ENCODE peak calls at places on chromosomes 6 and 20, in eight cellular contexts. One of them, this sample, is unnamed.

GRCh38 chr6:91276315-91276714 is 689.4 kb upstream of the MAP3K7 start:
- DNase-seq in dorsolateral prefrontal cortex: no peak
- DNase-seq in left ventricle myocardium inferior: no peak
- DNase-seq in HCT116: no peak
- DNase-seq in coronary artery: no peak
- DNase-seq in HFFc6: no peak
- DNase-seq in endothelial cell: no peak
- DNase-seq in foreskin fibroblast: no peak
- DNase-seq in this sample: peak; percentile 27

GRCh38 chr20:10093087-10093591 is 58.4 kb downstream of the ANKEF1 start:
- DNase-seq in HCT116: no peak
- DNase-seq in endothelial cell: no peak
- DNase-seq in HFFc6: peak; percentile 55
- DNase-seq in left ventricle myocardium inferior: no peak
- DNase-seq in coronary artery: no peak
- DNase-seq in foreskin fibroblast: peak; percentile 78
- DNase-seq in dorsolateral prefrontal cortex: peak; percentile 64
- DNase-seq in this sample: peak; percentile 68

GRCh38 chr6:10375391-10375969 is 39.4 kb downstream of the TFAP2A start:
- DNase-seq in left ventricle myocardium inferior: no peak
- DNase-seq in endothelial cell: no peak
- DNase-seq in HCT116: no peak
- DNase-seq in HFFc6: no peak
- DNase-seq in coronary artery: peak; percentile 41
- DNase-seq in foreskin fibroblast: no peak
- DNase-seq in dorsolateral prefrontal cortex: no peak
- DNase-seq in this sample: no peak

GRCh38 chr6:121733216-121733615 is 297.8 kb downstream of the GJA1 start:
- DNase-seq in dorsolateral prefrontal cortex: no peak
- DNase-seq in HCT116: no peak
- DNase-seq in left ventricle myocardium inferior: no peak
- DNase-seq in endothelial cell: no peak
- DNase-seq in foreskin fibroblast: peak; percentile 8
- DNase-seq in HFFc6: no peak
- DNase-seq in coronary artery: no peak
- DNase-seq in this sample: peak; percentile 51

GRCh38 chr6:80439721-80440488 is 333.4 kb downstream of the BCKDHB start:
- DNase-seq in foreskin fibroblast: no peak
- DNase-seq in HCT116: no peak
- DNase-seq in endothelial cell: no peak
- DNase-seq in coronary artery: no peak
- DNase-seq in left ventricle myocardium inferior: no peak
- DNase-seq in dorsolateral prefrontal cortex: no peak
- DNase-seq in HFFc6: no peak
- DNase-seq in this sample: peak; percentile 49

GRCh38 chr6:12039540-12040459 is 27.7 kb downstream of the HIVEP1 start:
- DNase-seq in HFFc6: no peak
- DNase-seq in foreskin fibroblast: no peak
- DNase-seq in endothelial cell: no peak
- DNase-seq in left ventricle myocardium inferior: no peak
- DNase-seq in HCT116: no peak
- DNase-seq in dorsolateral prefrontal cortex: no peak
- DNase-seq in coronary artery: no peak
- DNase-seq in this sample: no peak

GRCh38 chr6:28589952-28590340 is 64.3 kb downstream of the GPX5 start:
- DNase-seq in dorsolateral prefrontal cortex: no peak
- DNase-seq in coronary artery: no peak
- DNase-seq in HFFc6: no peak
- DNase-seq in foreskin fibroblast: no peak
- DNase-seq in left ventricle myocardium inferior: no peak
- DNase-seq in endothelial cell: no peak
- DNase-seq in HCT116: no peak
- DNase-seq in this sample: no peak

GRCh38 chr6:139820191-139820590 is 445.7 kb upstream of the CITED2 start:
- DNase-seq in HCT116: peak; percentile 28
- DNase-seq in dorsolateral prefrontal cortex: no peak
- DNase-seq in HFFc6: peak; percentile 65
- DNase-seq in foreskin fibroblast: peak; percentile 60
- DNase-seq in coronary artery: no peak
- DNase-seq in left ventricle myocardium inferior: no peak
- DNase-seq in endothelial cell: no peak
- DNase-seq in this sample: peak; percentile 86

GRCh38 chr6:80991316-80991715 is 761.2 kb downstream of the TENT5A start:
- DNase-seq in HCT116: no peak
- DNase-seq in foreskin fibroblast: no peak
- DNase-seq in endothelial cell: no peak
- DNase-seq in left ventricle myocardium inferior: no peak
- DNase-seq in coronary artery: no peak
- DNase-seq in dorsolateral prefrontal cortex: no peak
- DNase-seq in HFFc6: no peak
- DNase-seq in this sample: no peak

GRCh38 chr6:160435935-160436334 is 87.8 kb downstream of the SLC22A3 start:
- DNase-seq in foreskin fibroblast: no peak
- DNase-seq in HFFc6: no peak
- DNase-seq in HCT116: no peak
- DNase-seq in endothelial cell: no peak
- DNase-seq in dorsolateral prefrontal cortex: no peak
- DNase-seq in left ventricle myocardium inferior: no peak
- DNase-seq in coronary artery: no peak
- DNase-seq in this sample: no peak

GRCh38 chr20:17570347-17571152 is 675 bp downstream of the DSTN start:
- DNase-seq in endothelial cell: peak; percentile 56
- DNase-seq in left ventricle myocardium inferior: peak; percentile 37
- DNase-seq in HCT116: peak; percentile 15
- DNase-seq in foreskin fibroblast: no peak
- DNase-seq in HFFc6: peak; percentile 45
- DNase-seq in coronary artery: peak; percentile 86
- DNase-seq in dorsolateral prefrontal cortex: peak; percentile 37
- DNase-seq in this sample: peak; percentile 53

GRCh38 chr20:37267684-37268313 is 6.2 kb upstream of the GHRH start:
- DNase-seq in HFFc6: no peak
- DNase-seq in coronary artery: no peak
- DNase-seq in foreskin fibroblast: no peak
- DNase-seq in endothelial cell: no peak
- DNase-seq in left ventricle myocardium inferior: no peak
- DNase-seq in HCT116: no peak
- DNase-seq in dorsolateral prefrontal cortex: peak; percentile 63
- DNase-seq in this sample: no peak

GRCh38 chr20:6558361-6558760 is 209.1 kb upstream of the BMP2 start:
- DNase-seq in HCT116: no peak
- DNase-seq in HFFc6: no peak
- DNase-seq in coronary artery: no peak
- DNase-seq in left ventricle myocardium inferior: no peak
- DNase-seq in foreskin fibroblast: no peak
- DNase-seq in endothelial cell: no peak
- DNase-seq in dorsolateral prefrontal cortex: no peak
- DNase-seq in this sample: no peak
- TF ChIP-seq CTCF in HCT116: no peak
- TF ChIP-seq CTCF in HFFc6: no peak
- TF ChIP-seq CTCF in coronary artery: no peak
- TF ChIP-seq CTCF in left ventricle myocardium inferior: no peak
- TF ChIP-seq CTCF in foreskin fibroblast: no peak
- TF ChIP-seq CTCF in endothelial cell: no peak
- TF ChIP-seq CTCF in dorsolateral prefrontal cortex: no peak
- TF ChIP-seq CTCF in this sample: no peak

DNA sequence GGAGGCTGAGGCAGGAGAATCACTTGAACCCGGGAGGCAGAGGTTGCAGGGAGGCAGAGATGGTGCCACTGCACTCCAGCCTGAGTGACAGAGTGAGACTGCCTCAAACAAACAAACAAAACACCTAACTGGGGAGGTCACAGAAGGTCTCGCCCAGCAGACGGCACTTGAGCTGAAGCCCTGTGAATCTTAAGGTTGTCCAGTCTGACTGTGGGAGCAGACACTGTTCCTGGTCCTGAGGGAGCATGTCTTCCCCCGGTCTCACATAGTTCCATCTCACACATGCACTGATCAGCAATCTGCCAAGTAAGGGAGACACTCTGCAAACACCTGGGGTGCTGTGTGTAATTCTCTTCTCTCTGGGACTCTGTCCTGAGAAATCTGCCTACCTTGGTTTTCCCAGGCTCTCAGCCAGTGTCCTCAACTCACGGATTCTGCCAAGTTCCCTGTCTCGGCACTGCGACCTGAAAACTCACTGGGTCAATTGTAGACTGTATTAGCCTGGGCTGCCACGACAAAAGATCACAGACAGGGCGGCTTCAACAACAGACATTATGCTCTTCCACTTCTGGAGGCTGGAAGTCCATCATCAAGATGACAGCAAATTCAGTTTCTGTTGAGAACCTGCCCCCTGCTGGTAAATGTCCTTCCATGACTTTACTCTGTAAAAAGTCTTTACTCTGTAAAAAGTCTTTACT is 94.3 kb downstream of the JPH2 start:
- DNase-seq in endothelial cell: peak; percentile 46
- DNase-seq in dorsolateral prefrontal cortex: no peak
- DNase-seq in foreskin fibroblast: peak; percentile 26
- DNase-seq in coronary artery: no peak
- DNase-seq in HFFc6: peak; percentile 54
- DNase-seq in left ventricle myocardium inferior: no peak
- DNase-seq in HCT116: no peak
- DNase-seq in this sample: peak; percentile 48
- TF ChIP-seq CTCF in endothelial cell: peak; percentile 77
- TF ChIP-seq CTCF in dorsolateral prefrontal cortex: peak; percentile 50
- TF ChIP-seq CTCF in foreskin fibroblast: peak; percentile 43
- TF ChIP-seq CTCF in coronary artery: no peak
- TF ChIP-seq CTCF in HFFc6: peak; percentile 92
- TF ChIP-seq CTCF in left ventricle myocardium inferior: peak; percentile 53
- TF ChIP-seq CTCF in HCT116: peak; percentile 70
- TF ChIP-seq CTCF in this sample: peak; percentile 58

GRCh38 chr6:130152908-130153510 is 69.7 kb downstream of the SAMD3 start:
- DNase-seq in coronary artery: no peak
- DNase-seq in endothelial cell: no peak
- DNase-seq in foreskin fibroblast: no peak
- DNase-seq in HFFc6: no peak
- DNase-seq in HCT116: no peak
- DNase-seq in left ventricle myocardium inferior: no peak
- DNase-seq in dorsolateral prefrontal cortex: no peak
- DNase-seq in this sample: no peak

GRCh38 chr6:130150906-130151305 is 71.8 kb downstream of the SAMD3 start:
- DNase-seq in coronary artery: no peak
- DNase-seq in left ventricle myocardium inferior: no peak
- DNase-seq in dorsolateral prefrontal cortex: no peak
- DNase-seq in HCT116: no peak
- DNase-seq in foreskin fibroblast: no peak
- DNase-seq in HFFc6: no peak
- DNase-seq in endothelial cell: no peak
- DNase-seq in this sample: no peak

GRCh38 chr6:130143709-130144108 is 79.0 kb downstream of the SAMD3 start:
- DNase-seq in coronary artery: no peak
- DNase-seq in HCT116: no peak
- DNase-seq in HFFc6: peak; percentile 23
- DNase-seq in dorsolateral prefrontal cortex: no peak
- DNase-seq in foreskin fibroblast: peak; percentile 27
- DNase-seq in endothelial cell: no peak
- DNase-seq in left ventricle myocardium inferior: no peak
- DNase-seq in this sample: no peak

GRCh38 chr6:130147151-130147550 is 75.6 kb downstream of the SAMD3 start:
- DNase-seq in HCT116: no peak
- DNase-seq in endothelial cell: no peak
- DNase-seq in foreskin fibroblast: no peak
- DNase-seq in HFFc6: no peak
- DNase-seq in dorsolateral prefrontal cortex: no peak
- DNase-seq in left ventricle myocardium inferior: no peak
- DNase-seq in coronary artery: no peak
- DNase-seq in this sample: no peak

DNA sequence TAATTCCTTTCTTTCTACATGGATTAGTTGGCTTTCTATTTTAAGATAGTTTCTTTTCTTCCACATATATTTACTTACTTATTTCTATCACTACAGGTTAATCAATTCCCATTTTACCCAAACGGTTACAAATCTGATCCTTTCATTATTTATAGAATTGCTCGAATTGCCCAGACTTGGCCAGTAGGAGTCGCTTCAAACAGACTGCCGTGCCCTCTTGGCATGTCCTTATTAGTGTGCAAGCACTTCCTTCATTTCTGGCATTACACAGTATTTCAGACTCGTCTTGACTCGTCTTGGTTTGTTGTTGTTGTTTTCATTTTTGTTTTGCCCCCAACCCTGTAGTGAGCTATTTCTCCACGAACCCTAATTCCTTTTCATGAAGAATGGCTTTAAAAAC is 74.6 kb downstream of the SAMD3 start:
- DNase-seq in dorsolateral prefrontal cortex: no peak
- DNase-seq in foreskin fibroblast: no peak
- DNase-seq in endothelial cell: no peak
- DNase-seq in left ventricle myocardium inferior: no peak
- DNase-seq in HCT116: no peak
- DNase-seq in HFFc6: no peak
- DNase-seq in coronary artery: no peak
- DNase-seq in this sample: no peak
- TF ChIP-seq CTCF in dorsolateral prefrontal cortex: no peak
- TF ChIP-seq CTCF in foreskin fibroblast: no peak
- TF ChIP-seq CTCF in endothelial cell: peak; percentile 21
- TF ChIP-seq CTCF in left ventricle myocardium inferior: no peak
- TF ChIP-seq CTCF in HCT116: peak; percentile 59
- TF ChIP-seq CTCF in HFFc6: peak; percentile 37
- TF ChIP-seq CTCF in coronary artery: no peak
- TF ChIP-seq CTCF in this sample: no peak

GRCh38 chr6:88899569-88900316 is 63.7 kb downstream of the RNGTT start:
- DNase-seq in HFFc6: no peak
- DNase-seq in foreskin fibroblast: no peak
- DNase-seq in endothelial cell: no peak
- DNase-seq in dorsolateral prefrontal cortex: no peak
- DNase-seq in coronary artery: no peak
- DNase-seq in HCT116: no peak
- DNase-seq in left ventricle myocardium inferior: no peak
- DNase-seq in this sample: no peak
- TF ChIP-seq CTCF in HFFc6: peak; percentile 44
- TF ChIP-seq CTCF in foreskin fibroblast: no peak
- TF ChIP-seq CTCF in endothelial cell: peak; percentile 26
- TF ChIP-seq CTCF in dorsolateral prefrontal cortex: no peak
- TF ChIP-seq CTCF in coronary artery: no peak
- TF ChIP-seq CTCF in HCT116: peak; percentile 52
- TF ChIP-seq CTCF in left ventricle myocardium inferior: no peak
- TF ChIP-seq CTCF in this sample: peak; percentile 8

GRCh38 chr6:45439861-45440388 is 62.2 kb upstream of the SUPT3H start:
- DNase-seq in dorsolateral prefrontal cortex: no peak
- DNase-seq in HFFc6: no peak
- DNase-seq in HCT116: no peak
- DNase-seq in foreskin fibroblast: no peak
- DNase-seq in left ventricle myocardium inferior: no peak
- DNase-seq in coronary artery: no peak
- DNase-seq in endothelial cell: no peak
- DNase-seq in this sample: no peak

GRCh38 chr6:45438849-45439406 is 61.2 kb upstream of the SUPT3H start:
- DNase-seq in left ventricle myocardium inferior: no peak
- DNase-seq in endothelial cell: no peak
- DNase-seq in coronary artery: no peak
- DNase-seq in foreskin fibroblast: peak; percentile 83
- DNase-seq in HFFc6: peak; percentile 81
- DNase-seq in dorsolateral prefrontal cortex: no peak
- DNase-seq in HCT116: peak; percentile 65
- DNase-seq in this sample: peak; percentile 88

GRCh38 chr6:45442716-45443115 is 65.0 kb upstream of the SUPT3H start:
- DNase-seq in HFFc6: no peak
- DNase-seq in left ventricle myocardium inferior: no peak
- DNase-seq in dorsolateral prefrontal cortex: no peak
- DNase-seq in foreskin fibroblast: no peak
- DNase-seq in endothelial cell: no peak
- DNase-seq in coronary artery: no peak
- DNase-seq in HCT116: no peak
- DNase-seq in this sample: no peak

GRCh38 chr6:45439459-45439858 is 61.7 kb upstream of the SUPT3H start:
- DNase-seq in endothelial cell: no peak
- DNase-seq in coronary artery: no peak
- DNase-seq in foreskin fibroblast: no peak
- DNase-seq in dorsolateral prefrontal cortex: no peak
- DNase-seq in left ventricle myocardium inferior: no peak
- DNase-seq in HCT116: no peak
- DNase-seq in HFFc6: no peak
- DNase-seq in this sample: no peak

GRCh38 chr6:45441811-45442453 is 64.2 kb upstream of the SUPT3H start:
- DNase-seq in endothelial cell: no peak
- DNase-seq in coronary artery: no peak
- DNase-seq in dorsolateral prefrontal cortex: no peak
- DNase-seq in foreskin fibroblast: peak; percentile 39
- DNase-seq in left ventricle myocardium inferior: no peak
- DNase-seq in HFFc6: no peak
- DNase-seq in HCT116: no peak
- DNase-seq in this sample: peak; percentile 41
- TF ChIP-seq CTCF in endothelial cell: no peak
- TF ChIP-seq CTCF in coronary artery: no peak
- TF ChIP-seq CTCF in dorsolateral prefrontal cortex: no peak
- TF ChIP-seq CTCF in foreskin fibroblast: no peak
- TF ChIP-seq CTCF in left ventricle myocardium inferior: no peak
- TF ChIP-seq CTCF in HFFc6: no peak
- TF ChIP-seq CTCF in HCT116: no peak
- TF ChIP-seq CTCF in this sample: no peak

This sample was measured in fibroblast of lung.